ENCODE peak calls at places on chromosomes 1 and 21, in seven cellular contexts. D, R, E, P, J, I and C are unnamed samples. For H3K4me1 and H3K27me3, the result is how much of the 10 kb centered on the place peaks cover.

GRCh38 chr1:61050541-61051454 is 31.6 kb upstream of the NFIA start:
- DNase-seq in D (peak), R (peak), E (peak), P (no peak), J (peak), I (peak), C (peak)

GRCh38 chr1:44581205-44581604 is 93.1 kb downstream of the TMEM53 start:
- DNase-seq in D (no peak), R (no peak), E (no peak), P (no peak), J (no peak), I (no peak), C (no peak)

GRCh38 chr1:228297242-228297641 is 89.4 kb downstream of the OBSCN start:
- DNase-seq in D (no peak), R (no peak), E (no peak), P (no peak), J (no peak), I (no peak), C (no peak)

GRCh38 chr1:117598489-117598888 is 7.4 kb upstream of the TENT5C start:
- DNase-seq in D (no peak), R (no peak), E (peak), P (no peak), J (no peak), I (no peak), C (no peak)

GRCh38 chr1:38004284-38005101 is 821 bp downstream of the FHL3 start:
- DNase-seq in D (no peak), R (no peak), E (no peak), P (no peak), J (no peak), I (peak), C (no peak)

GRCh38 chr1:181251001-181251712 is 162.7 kb downstream of the IER5 start:
- DNase-seq in D (no peak), R (no peak), E (no peak), P (no peak), J (peak), I (no peak), C (no peak)

GRCh38 chr1:94314222-94314858 is 77.0 kb upstream of the ARHGAP29 start:
- DNase-seq in D (no peak), R (no peak), E (no peak), P (no peak), J (no peak), I (no peak), C (no peak)

GRCh38 chr21:18252686-18253085 is 8.1 kb downstream of the CHODL start:
- DNase-seq in D (peak), R (no peak), E (no peak), P (no peak), J (no peak), I (no peak), C (no peak)

GRCh38 chr1:102790997-102791396 is 317.3 kb downstream of the COL11A1 start:
- DNase-seq in D (peak), R (no peak), E (no peak), P (no peak), J (no peak), I (no peak), C (no peak)

GRCh38 chr1:93346472-93346991 is 825 bp downstream of the DR1 start:
- DNase-seq in D (peak), R (no peak), E (peak), P (peak), J (peak), I (peak), C (peak)

GRCh38 chr1:162872981-162873380 is 12.0 kb upstream of the CCDC190 start:
- DNase-seq in D (no peak), R (no peak), E (no peak), P (no peak), J (no peak), I (no peak), C (no peak)

GRCh38 chr1:201585099-201585498 is 46.2 kb downstream of the NAV1 start:
- DNase-seq in D (no peak), R (no peak), E (no peak), P (no peak), J (no peak), I (no peak), C (no peak)

GRCh38 chr1:203202431-203203245 is 16.1 kb upstream of the CHI3L1 start:
- DNase-seq in D (no peak), R (peak), E (peak), P (no peak), J (peak), I (no peak), C (peak)

GRCh38 chr21:31636874-31637273 is 22.6 kb upstream of the SOD1 start:
- DNase-seq in D (no peak), R (no peak), E (no peak), P (no peak), J (no peak), I (no peak), C (no peak)

GRCh38 chr1:53025034-53025777 is 36.8 kb upstream of the PODN start:
- DNase-seq in D (no peak), R (peak), E (peak), P (no peak), J (peak), I (peak), C (peak)

GRCh38 chr1:232142403-232143314 is 487.3 kb downstream of the SIPA1L2 start:
- DNase-seq in D (no peak), R (no peak), E (no peak), P (no peak), J (peak), I (no peak), C (peak)

GRCh38 chr1:215147024-215147423 is 64.5 kb downstream of the KCNK2 start:
- DNase-seq in D (no peak), R (no peak), E (no peak), P (no peak), J (no peak), I (no peak), C (no peak)

GRCh38 chr1:10773851-10774614 is 22.4 kb downstream of the CASZ1 start:
- DNase-seq in D (no peak), R (peak), E (no peak), P (no peak), J (peak), I (no peak), C (no peak)

GRCh38 chr1:53139911-53140310 is 2.5 kb downstream of the SLC1A7 start:
- DNase-seq in D (no peak), R (no peak), E (no peak), P (no peak), J (no peak), I (no peak), C (no peak)

GRCh38 chr1:239126881-239127280 is 259.5 kb upstream of the CHRM3 start:
- DNase-seq in D (no peak), R (no peak), E (no peak), P (no peak), J (no peak), I (peak), C (no peak)

GRCh38 chr1:43973981-43974442 is 748 bp upstream of the ATP6V0B start:
- DNase-seq in D (no peak), R (no peak), E (no peak), P (no peak), J (no peak), I (no peak), C (no peak)

GRCh38 chr1:82931051-82931450 is 1067.9 kb downstream of the TTLL7 start:
- DNase-seq in D (no peak), R (no peak), E (no peak), P (no peak), J (no peak), I (peak), C (no peak)

GRCh38 chr1:93844262-93845045 is 34.6 kb downstream of the DNTTIP2 start:
- DNase-seq in D (peak), R (no peak), E (peak), P (peak), J (peak), I (peak), C (peak)

GRCh38 chr1:192878249-192878648 is 69.4 kb downstream of the RGS2 start:
- DNase-seq in D (no peak), R (no peak), E (no peak), P (no peak), J (peak), I (no peak), C (peak)

GRCh38 chr1:109084563-109085517 is 5.7 kb upstream of the TMEM167B start:
- DNase-seq in D (no peak), R (no peak), E (no peak), P (no peak), J (no peak), I (no peak), C (no peak)

GRCh38 chr1:185819798-185820197 is 85.6 kb downstream of the HMCN1 start:
- DNase-seq in D (no peak), R (no peak), E (no peak), P (no peak), J (no peak), I (no peak), C (no peak)

GRCh38 chr21:37386151-37386550 is 19.6 kb downstream of the DYRK1A start:
- DNase-seq in D (no peak), R (no peak), E (no peak), P (no peak), J (peak), I (no peak), C (no peak)

GRCh38 chr1:99650021-99650420 is 4.1 kb downstream of the PALMD start:
- DNase-seq in D (no peak), R (no peak), E (no peak), P (no peak), J (peak), I (no peak), C (no peak)

GRCh38 chr1:116375165-116375883 is 2.3 kb downstream of the ATP1A1 start:
- DNase-seq in D (no peak), R (no peak), E (no peak), P (no peak), J (no peak), I (no peak), C (peak)

GRCh38 chr1:164473544-164473943 is 85.4 kb upstream of the PBX1 start:
- DNase-seq in D (no peak), R (no peak), E (no peak), P (no peak), J (peak), I (peak), C (no peak)

GRCh38 chr1:215423288-215423687 is 143.8 kb upstream of the KCTD3 start:
- DNase-seq in D (no peak), R (no peak), E (no peak), P (no peak), J (peak), I (no peak), C (no peak)

GRCh38 chr21:42406201-42406601 is 2.5 kb downstream of the UBASH3A start:
- DNase-seq in D (no peak), R (no peak), E (no peak), P (peak), J (no peak), I (no peak), C (no peak)

GRCh38 chr1:207828485-207829158 is 76.8 kb downstream of the CD46 start:
- DNase-seq in D (peak), R (peak), E (peak), P (peak), J (peak), I (peak), C (peak)

GRCh38 chr1:207827488-207827830 is 75.6 kb downstream of the CD46 start:
- DNase-seq in D (no peak), R (no peak), E (peak), P (no peak), J (no peak), I (no peak), C (no peak)

GRCh38 chr1:207829576-207829975 is 77.7 kb downstream of the CD46 start:
- DNase-seq in D (no peak), R (no peak), E (no peak), P (no peak), J (no peak), I (no peak), C (no peak)

GRCh38 chr1:207826557-207827487 is 75.0 kb downstream of the CD46 start:
- DNase-seq in D (no peak), R (peak), E (peak), P (no peak), J (peak), I (no peak), C (peak)

GRCh38 chr1:207828046-207828445 is 76.2 kb downstream of the CD46 start:
- DNase-seq in D (no peak), R (no peak), E (peak), P (no peak), J (no peak), I (no peak), C (no peak)
- H3K4me1 ChIP-seq in D (under half), R (half or more), E (under half), P (under half), J (half or more), I (under half), C (under half)

GRCh38 chr1:9351654-9352271 is 59.1 kb downstream of the SPSB1 start:
- DNase-seq in D (no peak), R (no peak), E (no peak), P (no peak), J (no peak), I (no peak), C (no peak)
- H3K27me3 ChIP-seq in D (under half), R (under half), E (under half), P (under half), J (under half), I (under half), C (under half)

DNA sequence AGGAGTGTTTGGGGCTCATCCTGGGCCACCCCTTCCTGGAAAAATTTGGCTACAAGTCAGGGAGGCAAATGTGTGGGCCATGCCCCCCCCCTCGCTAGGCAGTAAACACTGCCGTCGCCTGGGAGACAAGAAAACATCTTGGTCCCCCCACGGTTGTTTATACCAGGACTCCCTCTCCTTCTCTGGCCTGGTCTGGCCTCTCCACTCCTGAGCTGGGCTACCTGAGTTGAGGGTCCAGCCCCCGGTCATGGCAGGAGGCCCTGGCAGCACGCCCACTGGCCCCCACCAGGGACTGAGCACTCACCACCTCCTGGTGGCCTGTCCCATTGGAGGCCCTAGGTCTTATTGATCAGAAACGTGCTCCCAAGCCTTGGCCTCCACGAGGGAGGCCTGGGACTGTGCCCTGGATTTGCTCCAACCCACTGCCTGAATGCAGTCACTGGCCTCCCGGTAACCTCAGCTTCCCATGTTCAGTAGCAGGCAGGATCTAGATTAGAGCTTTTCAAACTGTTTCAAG is 15.8 kb downstream of the KCNQ4 start:
- DNase-seq in D (no peak), R (peak), E (no peak), P (no peak), J (peak), I (no peak), C (no peak)
- H3K4me1 ChIP-seq in D (under half), R (half or more), E (under half), P (under half), J (under half), I (under half), C (under half)

DNA sequence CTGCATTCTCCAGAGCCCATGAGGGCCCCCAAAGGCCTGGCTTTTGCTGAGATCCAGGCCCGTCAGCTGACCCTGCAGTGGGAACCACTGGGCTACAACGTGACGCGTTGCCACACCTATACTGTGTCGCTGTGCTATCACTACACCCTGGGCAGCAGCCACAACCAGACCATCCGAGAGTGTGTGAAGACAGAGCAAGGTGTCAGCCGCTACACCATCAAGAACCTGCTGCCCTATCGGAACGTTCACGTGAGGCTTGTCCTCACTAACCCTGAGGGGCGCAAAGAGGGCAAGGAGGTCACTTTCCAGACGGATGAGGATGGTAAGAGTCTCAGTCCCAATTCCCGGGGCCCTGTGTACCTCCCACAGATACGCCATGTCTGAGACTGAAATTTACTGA is 39.1 kb downstream of the PTPRU start:
- DNase-seq in D (no peak), R (no peak), E (no peak), P (no peak), J (no peak), I (no peak), C (no peak)
- H3K27me3 ChIP-seq in D (under half), R (under half), E (under half), P (under half), J (under half), I (under half), C (under half)

GRCh38 chr21:44930543-44930981 is 9.3 kb upstream of the SLX9 start:
- DNase-seq in D (no peak), R (peak), E (peak), P (peak), J (no peak), I (no peak), C (peak)

GRCh38 chr21:44931501-44932365 is 8.1 kb upstream of the SLX9 start:
- DNase-seq in D (no peak), R (peak), E (no peak), P (no peak), J (no peak), I (no peak), C (no peak)

GRCh38 chr21:44929242-44929798 is 8.6 kb upstream of the ITGB2 start:
- DNase-seq in D (no peak), R (peak), E (no peak), P (no peak), J (no peak), I (no peak), C (no peak)

GRCh38 chr21:44931137-44931500 is 8.7 kb upstream of the SLX9 start:
- DNase-seq in D (no peak), R (peak), E (peak), P (peak), J (peak), I (no peak), C (no peak)

GRCh38 chr21:44929799-44930542 is 9.3 kb upstream of the ITGB2 start:
- DNase-seq in D (no peak), R (peak), E (no peak), P (no peak), J (no peak), I (no peak), C (no peak)
- H3K4me1 ChIP-seq in D (under half), R (under half), E (half or more), P (half or more), J (under half), I (under half), C (under half)

GRCh38 chr21:38597436-38597835 is 99.2 kb upstream of the ERG start:
- DNase-seq in D (no peak), R (no peak), E (no peak), P (no peak), J (no peak), I (no peak), C (no peak)

GRCh38 chr21:38596264-38597042 is 98.2 kb upstream of the ERG start:
- DNase-seq in D (no peak), R (no peak), E (no peak), P (no peak), J (no peak), I (no peak), C (no peak)

GRCh38 chr21:38600106-38600505 is 101.8 kb upstream of the ERG start:
- DNase-seq in D (no peak), R (no peak), E (no peak), P (no peak), J (no peak), I (no peak), C (no peak)

GRCh38 chr21:38599381-38599975 is 101.2 kb upstream of the ERG start:
- DNase-seq in D (no peak), R (no peak), E (no peak), P (no peak), J (no peak), I (no peak), C (no peak)

GRCh38 chr21:38598413-38598812 is 100.1 kb upstream of the ERG start:
- DNase-seq in D (no peak), R (no peak), E (no peak), P (no peak), J (no peak), I (no peak), C (no peak)
- H3K27me3 ChIP-seq in D (under half), R (under half), E (under half), P (under half), J (under half), I (under half), C (under half)

GRCh38 chr1:32830092-32830852 is 12.8 kb downstream of the S100PBP start:
- DNase-seq in D (no peak), R (no peak), E (no peak), P (no peak), J (no peak), I (no peak), C (no peak)

GRCh38 chr1:32828341-32828740 is 10.9 kb downstream of the S100PBP start:
- DNase-seq in D (no peak), R (no peak), E (no peak), P (no peak), J (no peak), I (peak), C (no peak)

DNA sequence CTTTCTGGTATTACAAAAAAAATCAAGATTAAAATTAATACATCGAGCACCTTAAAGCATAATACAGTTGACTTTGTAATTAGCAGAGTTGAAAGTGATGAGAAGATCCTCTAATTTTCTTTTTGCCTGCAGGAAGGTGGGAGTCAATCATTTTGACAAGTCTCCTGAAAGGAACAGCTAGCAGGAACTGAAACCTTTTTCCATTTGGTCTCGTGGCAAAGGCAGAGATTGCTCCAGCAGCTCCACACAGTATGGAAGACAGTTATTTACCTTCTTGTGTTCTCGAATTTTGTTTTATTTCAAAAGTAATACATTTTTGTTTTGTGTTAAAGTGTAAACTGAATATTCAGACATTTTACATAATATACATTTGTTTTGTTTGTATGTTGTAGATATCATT is 7.7 kb downstream of the S100PBP start:
- DNase-seq in D (no peak), R (no peak), E (no peak), P (no peak), J (no peak), I (no peak), C (no peak)
- H3K4me1 ChIP-seq in D (under half), R (under half), E (under half), P (under half), J (under half), I (under half), C (under half)

GRCh38 chr1:159938221-159938852 is 7.1 kb downstream of the IGSF9 start:
- DNase-seq in D (no peak), R (no peak), E (peak), P (no peak), J (no peak), I (no peak), C (no peak)
- H3K27me3 ChIP-seq in D (under half), R (under half), E (under half), P (under half), J (under half), I (under half), C (under half)

DNA sequence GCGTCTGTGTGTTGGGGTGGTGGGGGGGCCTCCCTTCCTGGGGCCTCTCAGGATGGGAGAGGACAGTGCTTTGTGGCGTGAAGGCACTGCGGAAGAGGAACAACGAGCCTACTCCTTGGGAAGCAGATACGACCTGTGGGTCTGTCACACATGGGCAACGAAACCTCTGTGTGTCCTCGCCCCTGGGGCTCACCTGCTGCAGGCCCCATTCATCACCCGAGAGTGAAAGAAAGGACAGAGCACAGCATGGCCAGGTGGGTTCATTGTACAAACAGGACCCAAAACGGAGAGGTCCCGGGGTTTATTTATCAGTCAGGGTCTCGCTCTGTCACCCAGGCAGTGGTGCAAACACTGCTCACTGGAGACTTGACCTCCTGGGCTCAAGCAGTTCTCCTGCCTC is 40.1 kb upstream of the LIN9 start:
- DNase-seq in D (no peak), R (no peak), E (no peak), P (no peak), J (no peak), I (no peak), C (no peak)
- H3K4me1 ChIP-seq in D (under half), R (under half), E (under half), P (under half), J (under half), I (under half), C (under half)